ENCODE peak calls at places on chromosomes 4 and X, in ten cellular contexts. K is tibial nerve, D is kidney, H is ascending aorta, G is breast epithelium, E is psoas muscle, J is mammary epithelial cell, N is left lung, B is endothelial cell of umbilical vein, W is Panc1. Z is an unnamed sample. For H3K4me1, the result is how much of the 10 kb centered on the place peaks cover.

GRCh38 chrX:65831268-65831667 is 163.8 kb downstream of the MSN start:
- DNase-seq in K (no peak), D (no peak), H (no peak), G (no peak), E (no peak), J (no peak), N (no peak), B (no peak), W (no peak), Z (no peak)

GRCh38 chrX:110678591-110678990 is 117.0 kb downstream of the CHRDL1 start:
- DNase-seq in K (no peak), D (no peak), H (no peak), G (no peak), E (no peak), J (no peak), N (no peak), B (no peak), W (no peak), Z (no peak)

GRCh38 chr4:136036744-136037143 is 1495.5 kb downstream of the PCDH18 start:
- DNase-seq in K (no peak), D (no peak), H (no peak), G (no peak), E (no peak), J (peak), N (no peak), B (no peak), W (no peak), Z (no peak)

GRCh38 chr4:69831646-69832325 is 28.2 kb downstream of the SULT1E1 start:
- DNase-seq in K (no peak), D (no peak), H (no peak), G (no peak), E (no peak), J (no peak), N (peak), B (no peak), W (no peak), Z (no peak)

GRCh38 chr4:76434901-76435688 is at the start of gene SHROOM3:
- DNase-seq in K (no peak), D (no peak), H (no peak), G (no peak), E (no peak), J (peak), N (no peak), B (no peak), W (no peak), Z (no peak)

GRCh38 chrX:110145854-110146253 is 142.9 kb downstream of the TMEM164 start:
- DNase-seq in K (no peak), D (no peak), H (no peak), G (no peak), E (no peak), J (peak), N (no peak), B (peak), W (no peak), Z (no peak)

GRCh38 chrX:140274761-140275525 is 229.9 kb downstream of the SOX3 start:
- DNase-seq in K (no peak), D (no peak), H (no peak), G (no peak), E (no peak), J (peak), N (no peak), B (no peak), W (no peak), Z (no peak)

GRCh38 chr4:8330821-8331566 is 61.4 kb downstream of the HTRA3 start:
- DNase-seq in K (no peak), D (peak), H (peak), G (no peak), E (peak), J (no peak), N (peak), B (no peak), W (no peak), Z (no peak)

GRCh38 chr4:120921456-120922389 is 803 bp downstream of the PRDM5 start:
- DNase-seq in K (peak), D (peak), H (peak), G (peak), E (peak), J (peak), N (peak), B (peak), W (no peak), Z (peak)

GRCh38 chr4:164872481-164872880 is 4.5 kb upstream of the APELA start:
- DNase-seq in K (no peak), D (no peak), H (no peak), G (no peak), E (no peak), J (no peak), N (no peak), B (no peak), W (no peak), Z (no peak)

GRCh38 chrX:127908369-127908768 is 143.8 kb downstream of the ACTRT1 start:
- DNase-seq in K (no peak), D (no peak), H (no peak), G (no peak), E (no peak), J (no peak), N (no peak), B (no peak), W (no peak), Z (no peak)

GRCh38 chr4:139146926-139147547 is 30.0 kb downstream of the ELF2 start:
- DNase-seq in K (no peak), D (no peak), H (no peak), G (no peak), E (no peak), J (no peak), N (no peak), B (no peak), W (no peak), Z (no peak)

GRCh38 chr4:169601016-169601771 is 11.2 kb downstream of the NEK1 start:
- DNase-seq in K (no peak), D (no peak), H (no peak), G (no peak), E (no peak), J (no peak), N (no peak), B (no peak), W (no peak), Z (no peak)
- H3K4me1 ChIP-seq in K (under half), D (under half), H (under half), G (under half), E (under half), J (under half), N (under half), B (under half), W (under half), Z (under half)

GRCh38 chr4:73853246-73853704 is at the start of gene PF4V1:
- DNase-seq in K (no peak), D (peak), H (no peak), G (no peak), E (peak), J (no peak), N (peak), B (peak), W (no peak), Z (peak)
- TF ChIP-seq CTCF in K (no peak), D (peak), H (no peak), G (peak), E (no peak), J (peak), N (no peak), B (peak), W (peak), Z (no peak)

DNA sequence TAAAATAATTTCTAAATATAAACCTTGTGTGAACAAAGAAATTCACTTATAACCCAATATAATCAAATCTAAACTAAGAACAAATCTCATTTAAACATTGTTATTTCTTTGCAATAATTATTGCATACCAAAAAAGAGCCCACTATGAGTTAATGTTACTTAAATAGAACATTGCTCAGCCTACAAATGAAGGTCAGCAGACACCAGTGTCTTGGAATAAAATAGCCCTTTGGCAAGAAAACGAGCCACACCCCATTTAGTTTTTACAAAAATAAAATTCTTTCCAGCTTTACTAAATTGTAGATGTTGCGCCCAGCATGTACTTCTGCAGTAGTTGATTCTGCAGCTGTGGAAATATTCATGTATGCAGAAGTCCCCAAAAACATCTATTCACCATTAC is 12.2 kb downstream of the PLS3 start:
- DNase-seq in K (no peak), D (no peak), H (no peak), G (no peak), E (no peak), J (no peak), N (no peak), B (no peak), W (no peak), Z (no peak)
- H3K27ac ChIP-seq in K (no peak), D (no peak), H (peak), G (no peak), E (peak), J (no peak), N (no peak), B (no peak), W (no peak), Z (no peak)

GRCh38 chr4:1971456-1972200 is 37.1 kb downstream of the NELFA start:
- DNase-seq in K (no peak), D (no peak), H (no peak), G (no peak), E (peak), J (no peak), N (no peak), B (no peak), W (no peak), Z (no peak)
- H3K4me1 ChIP-seq in K (under half), D (under half), H (under half), G (under half), E (under half), J (under half), N (under half), B (under half), W (under half), Z (under half)

DNA sequence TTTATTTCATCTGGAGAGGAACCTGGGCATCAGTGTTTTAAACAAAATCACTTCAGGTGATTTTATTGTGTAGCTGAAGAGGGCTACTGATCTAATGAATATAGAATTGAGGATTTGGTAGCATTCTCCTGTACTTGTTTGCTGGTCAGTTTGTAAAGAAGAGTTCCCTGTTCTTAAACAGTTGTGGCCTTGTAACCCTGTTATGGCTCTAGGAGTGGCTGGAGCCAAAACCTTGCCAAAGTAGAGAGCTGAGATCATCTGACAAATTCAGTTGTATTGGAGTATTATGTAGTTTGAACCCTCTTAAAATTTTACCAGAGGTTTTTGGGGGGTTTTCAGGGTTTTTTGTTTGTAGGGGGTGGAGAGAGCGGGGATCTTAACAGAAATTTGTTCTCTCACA is 36.5 kb downstream of the USP9X start:
- DNase-seq in K (no peak), D (no peak), H (no peak), G (no peak), E (no peak), J (no peak), N (no peak), B (no peak), W (no peak), Z (no peak)
- TF ChIP-seq CTCF in K (no peak), D (no peak), H (no peak), G (no peak), E (no peak), J (no peak), N (no peak), B (no peak), W (no peak), Z (no peak)

DNA sequence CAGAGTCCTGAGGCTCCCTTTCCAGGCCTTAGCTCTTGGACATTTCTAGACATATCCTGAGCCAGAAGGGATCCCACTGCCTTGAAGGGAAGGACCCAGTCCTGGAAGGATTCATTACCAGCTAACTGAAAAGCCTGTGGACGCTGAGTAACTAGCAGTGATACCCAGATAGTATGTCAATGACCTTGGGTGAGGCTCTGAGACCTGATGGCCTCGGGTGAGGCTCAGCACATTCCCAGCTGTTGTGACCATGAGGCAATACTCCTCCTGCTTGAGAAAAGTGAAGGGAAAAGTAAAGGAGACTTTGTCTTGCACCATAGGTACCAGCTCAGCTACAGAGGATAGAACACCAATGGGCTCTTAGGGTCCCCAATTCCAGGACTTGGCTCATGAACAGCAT is 268.1 kb downstream of the DKK2 start:
- DNase-seq in K (no peak), D (no peak), H (no peak), G (no peak), E (no peak), J (no peak), N (no peak), B (no peak), W (no peak), Z (no peak)
- H3K27ac ChIP-seq in K (no peak), D (no peak), H (no peak), G (no peak), E (no peak), J (no peak), N (no peak), B (no peak), W (no peak), Z (no peak)

GRCh38 chr4:73439445-73439844 is 3.4 kb downstream of the AFP start:
- DNase-seq in K (no peak), D (no peak), H (no peak), G (no peak), E (no peak), J (no peak), N (no peak), B (no peak), W (no peak), Z (no peak)

GRCh38 chr4:73440653-73441052 is 4.6 kb downstream of the AFP start:
- DNase-seq in K (no peak), D (no peak), H (no peak), G (no peak), E (no peak), J (no peak), N (no peak), B (no peak), W (no peak), Z (no peak)

GRCh38 chr4:73438048-73438447 is 2.0 kb downstream of the AFP start:
- DNase-seq in K (no peak), D (no peak), H (no peak), G (no peak), E (no peak), J (no peak), N (no peak), B (no peak), W (no peak), Z (no peak)

GRCh38 chr4:73438582-73439215 is 2.7 kb downstream of the AFP start:
- DNase-seq in K (no peak), D (no peak), H (no peak), G (no peak), E (no peak), J (no peak), N (no peak), B (no peak), W (no peak), Z (no peak)

DNA sequence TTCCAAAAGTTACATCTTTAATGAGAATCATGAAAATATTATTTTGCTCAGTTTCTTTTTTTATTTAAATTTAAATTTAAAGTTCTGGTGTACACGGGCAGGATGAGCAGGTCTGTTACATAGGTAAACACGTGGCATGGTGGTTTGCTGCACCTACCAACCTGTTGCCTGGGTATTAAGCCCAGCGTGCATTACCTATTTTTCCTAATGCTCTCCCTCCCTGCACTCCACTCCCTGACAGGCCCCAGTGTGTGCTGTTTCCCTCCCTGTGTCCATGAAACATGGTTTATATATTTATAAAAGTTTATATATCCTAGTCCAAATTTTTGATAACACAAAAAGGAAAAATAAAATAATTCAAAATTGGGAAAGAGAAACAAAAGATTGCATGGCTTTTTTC is 4.0 kb downstream of the AFP start:
- DNase-seq in K (no peak), D (no peak), H (no peak), G (no peak), E (no peak), J (no peak), N (no peak), B (no peak), W (no peak), Z (no peak)
- H3K4me1 ChIP-seq in K (under half), D (under half), H (under half), G (under half), E (under half), J (under half), N (under half), B (under half), W (under half), Z (under half)

GRCh38 chr4:15914736-15915135 is 23.8 kb downstream of the FGFBP1 start:
- DNase-seq in K (no peak), D (no peak), H (no peak), G (no peak), E (no peak), J (peak), N (no peak), B (no peak), W (no peak), Z (no peak)
- TF ChIP-seq CTCF in K (no peak), D (no peak), H (no peak), G (no peak), E (no peak), J (no peak), N (no peak), B (no peak), W (no peak), Z (no peak)